ENCODE peak calls at places on chromosomes 6 and 20, in eight cellular contexts. A is kidney epithelial cell; Q is iris pigment epithelial cell; N is heart right ventricle; H is stimulated activated naive B cell treated with anti-CD40 and anti-IgM and Interleukin-4, amounts not matched to agents 10 μg/mL and 1 μg/mL and 100 μg/mL, for 72 hours; G is mucosa of gallbladder; O is anterior cingulate cortex; B is NCI-H446. L is an unnamed sample.
A peak's percentile ranks its signal among the peaks of the same experiment; 100 is the strongest.

GRCh38 chr20:4099905-4100675 is 84.7 kb upstream of the RNF24 start:
- DNase-seq in B (no peak), H (no peak), N (no peak), Q (no peak), A (no peak), G (no peak), O (no peak), L (no peak)

GRCh38 chr6:151891524-151891923 is 84.0 kb downstream of the ESR1 start:
- DNase-seq in O (no peak), Q (no peak), N (no peak), B (no peak), A (no peak), G (no peak), H (no peak), L (no peak)

GRCh38 chr6:27865952-27866369 is 46.2 kb downstream of the OR2B2 start:
- DNase-seq in G (no peak), Q (peak; percentile 6), A (no peak), N (no peak), H (peak; percentile 61), B (no peak), O (no peak), L (no peak)

GRCh38 chr6:53929340-53930120 is 134.7 kb downstream of the LRRC1 start:
- DNase-seq in Q (no peak), O (no peak), G (no peak), B (no peak), N (no peak), H (no peak), A (no peak), L (no peak)

GRCh38 chr6:133705731-133706130 is 183.2 kb upstream of the TCF21 start:
- DNase-seq in B (no peak), N (no peak), H (no peak), A (no peak), O (no peak), G (no peak), Q (peak; percentile 72), L (no peak)

GRCh38 chr6:75419980-75420379 is 73.6 kb downstream of the FILIP1 start:
- DNase-seq in H (no peak), Q (no peak), B (no peak), N (no peak), G (no peak), O (no peak), A (no peak), L (no peak)

GRCh38 chr20:20761302-20761701 is 48.9 kb upstream of the RALGAPA2 start:
- DNase-seq in O (no peak), N (no peak), H (no peak), A (no peak), Q (no peak), B (no peak), G (no peak), L (no peak)

GRCh38 chr6:36685926-36686667 is 7.6 kb downstream of the CDKN1A start:
- DNase-seq in G (no peak), Q (no peak), O (no peak), A (no peak), B (no peak), N (peak; percentile 52), H (no peak), L (no peak)

GRCh38 chr6:2979819-2980464 is 8.6 kb upstream of the SERPINB6 start:
- DNase-seq in A (no peak), Q (no peak), O (no peak), N (no peak), H (no peak), B (no peak), G (no peak), L (no peak)

GRCh38 chr6:8764733-8765132 is 329.4 kb upstream of the SLC35B3 start:
- DNase-seq in G (no peak), H (no peak), B (no peak), A (no peak), O (no peak), Q (no peak), N (no peak), L (no peak)

GRCh38 chr6:123702943-123703342 is 66.2 kb upstream of the TRDN start:
- DNase-seq in B (no peak), G (no peak), A (no peak), Q (no peak), N (no peak), H (no peak), O (no peak), L (no peak)

GRCh38 chr6:99330159-99330558 is 19.3 kb downstream of the FAXC start:
- DNase-seq in H (peak; percentile 58), N (no peak), Q (peak; percentile 78), A (peak; percentile 10), G (peak; percentile 46), O (no peak), B (peak; percentile 34), L (peak; percentile 61)

GRCh38 chr6:124132256-124132655 is 328.6 kb downstream of the NKAIN2 start:
- DNase-seq in Q (peak; percentile 43), G (no peak), H (no peak), O (no peak), N (no peak), A (peak; percentile 26), B (no peak), L (no peak)

L was measured in sciatic nerve.